ENCODE peak calls at places on chromosomes 13 and 19, in ten cellular contexts. One of them, this sample, is unnamed.

GRCh38 chr13:60379837-60380236 is 17.2 kb upstream of the TDRD3 start:
- DNase-seq in NCI-H2081: no peak
- DNase-seq in activated T-cell treated with anti-CD3 and anti-CD28 coated beads, Interleukin-2, amount 50 U/mL, for 72 hours: no peak
- DNase-seq in activated naive CD8-positive, alpha-beta T cell treated with anti-CD3 and anti-CD28 coated beads for 36 hours: no peak
- DNase-seq in H9: no peak
- DNase-seq in activated CD4-positive, CD25-positive, alpha-beta regulatory T cell: no peak
- DNase-seq in putamen: no peak
- DNase-seq in head of caudate nucleus: no peak
- DNase-seq in trophoblast cell: no peak
- DNase-seq in NCI-H524: peak; percentile 28
- DNase-seq in this sample: peak; percentile 11

GRCh38 chr19:677201-677600 is 1.0 kb downstream of the FSTL3 start:
- DNase-seq in NCI-H2081: no peak
- DNase-seq in activated T-cell treated with anti-CD3 and anti-CD28 coated beads, Interleukin-2, amount 50 U/mL, for 72 hours: no peak
- DNase-seq in activated naive CD8-positive, alpha-beta T cell treated with anti-CD3 and anti-CD28 coated beads for 36 hours: no peak
- DNase-seq in H9: no peak
- DNase-seq in activated CD4-positive, CD25-positive, alpha-beta regulatory T cell: no peak
- DNase-seq in putamen: no peak
- DNase-seq in head of caudate nucleus: no peak
- DNase-seq in trophoblast cell: peak; percentile 71
- DNase-seq in NCI-H524: no peak
- DNase-seq in this sample: no peak

GRCh38 chr19:7743425-7743841 is 3.9 kb downstream of the CD209 start:
- DNase-seq in NCI-H2081: no peak
- DNase-seq in activated T-cell treated with anti-CD3 and anti-CD28 coated beads, Interleukin-2, amount 50 U/mL, for 72 hours: peak; percentile 15
- DNase-seq in activated naive CD8-positive, alpha-beta T cell treated with anti-CD3 and anti-CD28 coated beads for 36 hours: peak; percentile 43
- DNase-seq in H9: no peak
- DNase-seq in activated CD4-positive, CD25-positive, alpha-beta regulatory T cell: no peak
- DNase-seq in putamen: no peak
- DNase-seq in head of caudate nucleus: no peak
- DNase-seq in trophoblast cell: no peak
- DNase-seq in NCI-H524: peak; percentile 21
- DNase-seq in this sample: no peak

GRCh38 chr13:52968074-52968700 is 60.4 kb upstream of the OLFM4 start:
- DNase-seq in NCI-H2081: peak; percentile 79
- DNase-seq in activated T-cell treated with anti-CD3 and anti-CD28 coated beads, Interleukin-2, amount 50 U/mL, for 72 hours: peak; percentile 67
- DNase-seq in activated naive CD8-positive, alpha-beta T cell treated with anti-CD3 and anti-CD28 coated beads for 36 hours: peak; percentile 41
- DNase-seq in H9: peak; percentile 96
- DNase-seq in activated CD4-positive, CD25-positive, alpha-beta regulatory T cell: peak; percentile 34
- DNase-seq in putamen: peak; percentile 61
- DNase-seq in head of caudate nucleus: peak; percentile 71
- DNase-seq in trophoblast cell: peak; percentile 65
- DNase-seq in NCI-H524: peak; percentile 83
- DNase-seq in this sample: peak; percentile 52

GRCh38 chr13:20573186-20573585 is 6.2 kb downstream of the IFT88 start:
- DNase-seq in NCI-H2081: no peak
- DNase-seq in activated T-cell treated with anti-CD3 and anti-CD28 coated beads, Interleukin-2, amount 50 U/mL, for 72 hours: no peak
- DNase-seq in activated naive CD8-positive, alpha-beta T cell treated with anti-CD3 and anti-CD28 coated beads for 36 hours: no peak
- DNase-seq in H9: no peak
- DNase-seq in activated CD4-positive, CD25-positive, alpha-beta regulatory T cell: no peak
- DNase-seq in putamen: no peak
- DNase-seq in head of caudate nucleus: no peak
- DNase-seq in trophoblast cell: no peak
- DNase-seq in NCI-H524: no peak
- DNase-seq in this sample: no peak

GRCh38 chr19:33193864-33194362 is at the start of gene LRP3:
- DNase-seq in NCI-H2081: peak; percentile 56
- DNase-seq in activated T-cell treated with anti-CD3 and anti-CD28 coated beads, Interleukin-2, amount 50 U/mL, for 72 hours: no peak
- DNase-seq in activated naive CD8-positive, alpha-beta T cell treated with anti-CD3 and anti-CD28 coated beads for 36 hours: no peak
- DNase-seq in H9: no peak
- DNase-seq in activated CD4-positive, CD25-positive, alpha-beta regulatory T cell: no peak
- DNase-seq in putamen: no peak
- DNase-seq in head of caudate nucleus: peak; percentile 28
- DNase-seq in trophoblast cell: no peak
- DNase-seq in NCI-H524: peak; percentile 56
- DNase-seq in this sample: peak; percentile 61

GRCh38 chr13:74825170-74825948 is 656.6 kb downstream of the TBC1D4 start:
- DNase-seq in NCI-H2081: no peak
- DNase-seq in activated T-cell treated with anti-CD3 and anti-CD28 coated beads, Interleukin-2, amount 50 U/mL, for 72 hours: no peak
- DNase-seq in activated naive CD8-positive, alpha-beta T cell treated with anti-CD3 and anti-CD28 coated beads for 36 hours: no peak
- DNase-seq in H9: no peak
- DNase-seq in activated CD4-positive, CD25-positive, alpha-beta regulatory T cell: no peak
- DNase-seq in putamen: no peak
- DNase-seq in head of caudate nucleus: no peak
- DNase-seq in trophoblast cell: no peak
- DNase-seq in NCI-H524: no peak
- DNase-seq in this sample: no peak

GRCh38 chr13:20685042-20685441 is 18.5 kb upstream of the IL17D start:
- DNase-seq in NCI-H2081: no peak
- DNase-seq in activated T-cell treated with anti-CD3 and anti-CD28 coated beads, Interleukin-2, amount 50 U/mL, for 72 hours: no peak
- DNase-seq in activated naive CD8-positive, alpha-beta T cell treated with anti-CD3 and anti-CD28 coated beads for 36 hours: no peak
- DNase-seq in H9: no peak
- DNase-seq in activated CD4-positive, CD25-positive, alpha-beta regulatory T cell: no peak
- DNase-seq in putamen: no peak
- DNase-seq in head of caudate nucleus: no peak
- DNase-seq in trophoblast cell: peak; percentile 23
- DNase-seq in NCI-H524: no peak
- DNase-seq in this sample: no peak

GRCh38 chr19:45854167-45854778 is 8.7 kb downstream of the SYMPK start:
- DNase-seq in NCI-H2081: no peak
- DNase-seq in activated T-cell treated with anti-CD3 and anti-CD28 coated beads, Interleukin-2, amount 50 U/mL, for 72 hours: no peak
- DNase-seq in activated naive CD8-positive, alpha-beta T cell treated with anti-CD3 and anti-CD28 coated beads for 36 hours: no peak
- DNase-seq in H9: no peak
- DNase-seq in activated CD4-positive, CD25-positive, alpha-beta regulatory T cell: no peak
- DNase-seq in putamen: no peak
- DNase-seq in head of caudate nucleus: no peak
- DNase-seq in trophoblast cell: no peak
- DNase-seq in NCI-H524: no peak
- DNase-seq in this sample: no peak

GRCh38 chr13:22198656-22199217 is 527.9 kb downstream of the FGF9 start:
- DNase-seq in NCI-H2081: no peak
- DNase-seq in activated T-cell treated with anti-CD3 and anti-CD28 coated beads, Interleukin-2, amount 50 U/mL, for 72 hours: no peak
- DNase-seq in activated naive CD8-positive, alpha-beta T cell treated with anti-CD3 and anti-CD28 coated beads for 36 hours: no peak
- DNase-seq in H9: no peak
- DNase-seq in activated CD4-positive, CD25-positive, alpha-beta regulatory T cell: no peak
- DNase-seq in putamen: no peak
- DNase-seq in head of caudate nucleus: no peak
- DNase-seq in trophoblast cell: no peak
- DNase-seq in NCI-H524: peak; percentile 36
- DNase-seq in this sample: no peak

This sample was measured in K562.